ENCODE peak calls at places on chromosomes 13 and 19, in five cellular contexts. S, W, V, E and H are unnamed samples.

GRCh38 chr13:103539265-103539664 is 473.0 kb upstream of the SLC10A2 start:
- DNase-seq in S (peak; percentile 48), W (peak; percentile 84), V (no peak), E (no peak), H (no peak)

GRCh38 chr19:56069642-56070041 is 51.5 kb downstream of the ZNF787 start:
- DNase-seq in S (no peak), W (no peak), V (no peak), E (no peak), H (no peak)

GRCh38 chr13:27442071-27442647 is 8.2 kb downstream of the MTIF3 start:
- DNase-seq in S (no peak), W (no peak), V (no peak), E (no peak), H (peak; percentile 41)

GRCh38 chr19:48926909-48927308 is 6.6 kb upstream of the DHDH start:
- DNase-seq in S (no peak), W (no peak), V (peak; percentile 99), E (peak; percentile 84), H (peak; percentile 65)

GRCh38 chr19:9903341-9903740 is 33.0 kb downstream of the OLFM2 start:
- DNase-seq in S (no peak), W (no peak), V (no peak), E (no peak), H (no peak)

GRCh38 chr19:29876414-29876813 is 64.6 kb downstream of the CCNE1 start:
- DNase-seq in S (no peak), W (no peak), V (no peak), E (no peak), H (no peak)

GRCh38 chr19:46357846-46358583 is 11.1 kb downstream of the PPP5C start:
- DNase-seq in S (no peak), W (no peak), V (peak; percentile 36), E (no peak), H (peak; percentile 70)

GRCh38 chr13:101751488-101751887 is 299.0 kb downstream of the ITGBL1 start:
- DNase-seq in S (no peak), W (peak; percentile 78), V (peak; percentile 77), E (peak; percentile 85), H (peak; percentile 58)

GRCh38 chr13:97344250-97345175 is 89.5 kb upstream of the RAP2A start:
- DNase-seq in S (peak; percentile 32), W (peak; percentile 59), V (peak; percentile 61), E (peak; percentile 70), H (peak; percentile 71)

GRCh38 chr19:3178377-3178972 is at the start of gene S1PR4:
- DNase-seq in S (no peak), W (no peak), V (no peak), E (no peak), H (no peak)

GRCh38 chr19:31451686-31452325 is 102.6 kb upstream of the TSHZ3 start:
- DNase-seq in S (no peak), W (no peak), V (peak; percentile 44), E (no peak), H (peak; percentile 37)

GRCh38 chr13:97892717-97893116 is 60.8 kb upstream of the IPO5 start:
- DNase-seq in S (no peak), W (peak; percentile 10), V (peak; percentile 85), E (peak; percentile 84), H (peak; percentile 2)

GRCh38 chr13:110774051-110774450 is 60.6 kb downstream of the ING1 start:
- DNase-seq in S (no peak), W (no peak), V (no peak), E (no peak), H (peak; percentile 95)

GRCh38 chr13:37386276-37386675 is 212.3 kb downstream of the POSTN start:
- DNase-seq in S (no peak), W (no peak), V (peak; percentile 56), E (no peak), H (peak; percentile 38)

GRCh38 chr19:6730153-6730804 is 7.1 kb downstream of the GPR108 start:
- DNase-seq in S (no peak), W (peak; percentile 82), V (no peak), E (no peak), H (no peak)

GRCh38 chr13:27334774-27335490 is 64.3 kb downstream of the RASL11A start:
- DNase-seq in S (no peak), W (no peak), V (peak; percentile 90), E (peak; percentile 52), H (no peak)

GRCh38 chr19:55605207-55605636 is 225 bp upstream of the ZNF865 start:
- DNase-seq in S (peak; percentile 99), W (peak; percentile 98), V (peak; percentile 96), E (peak; percentile 98), H (peak; percentile 96)

GRCh38 chr13:107865643-107866006 is 349.7 kb downstream of the LIG4 start:
- DNase-seq in S (no peak), W (no peak), V (peak; percentile 50), E (peak; percentile 53), H (no peak)

GRCh38 chr19:10290876-10291553 is 1.3 kb downstream of the ICAM5 start:
- DNase-seq in S (no peak), W (peak; percentile 60), V (peak; percentile 54), E (peak; percentile 68), H (peak; percentile 51)

GRCh38 chr19:55606817-55607216 is 1.4 kb downstream of the ZNF865 start:
- DNase-seq in S (no peak), W (no peak), V (no peak), E (no peak), H (no peak)

GRCh38 chr13:72648513-72649065 is 78.8 kb downstream of the MZT1 start:
- DNase-seq in S (no peak), W (peak; percentile 62), V (no peak), E (peak; percentile 3), H (no peak)

GRCh38 chr13:44573790-44574465 is 2.2 kb downstream of the TSC22D1 start:
- DNase-seq in S (no peak), W (peak; percentile 78), V (peak; percentile 67), E (peak; percentile 50), H (peak; percentile 66)

GRCh38 chr19:49339364-49340068 is 4.3 kb downstream of the CD37 start:
- DNase-seq in S (peak; percentile 89), W (peak; percentile 98), V (peak; percentile 50), E (peak; percentile 70), H (peak; percentile 74)

GRCh38 chr13:25963681-25964080 is 88.1 kb downstream of the SHISA2 start:
- DNase-seq in S (no peak), W (no peak), V (no peak), E (peak; percentile 44), H (no peak)

GRCh38 chr13:44300895-44301638 is 72.6 kb upstream of the SERP2 start:
- DNase-seq in S (no peak), W (no peak), V (peak; percentile 87), E (peak; percentile 76), H (peak; percentile 75)

GRCh38 chr19:36246006-36246391 is 31.1 kb downstream of the ZNF146 start:
- DNase-seq in S (no peak), W (no peak), V (no peak), E (no peak), H (peak; percentile 36)

GRCh38 chr13:46936525-46936924 is 39.7 kb upstream of the HTR2A start:
- DNase-seq in S (no peak), W (no peak), V (no peak), E (no peak), H (no peak)

GRCh38 chr19:50486823-50487515 is 10.3 kb upstream of the GARIN5A start:
- DNase-seq in S (no peak), W (peak; percentile 95), V (peak; percentile 19), E (peak; percentile 23), H (peak; percentile 26)

GRCh38 chr19:37990362-37990761 is 83.4 kb downstream of the SIPA1L3 start:
- DNase-seq in S (no peak), W (peak; percentile 49), V (no peak), E (no peak), H (peak; percentile 73)

GRCh38 chr13:31755803-31756212 is 16.5 kb downstream of the RXFP2 start:
- DNase-seq in S (no peak), W (no peak), V (peak; percentile 87), E (peak; percentile 81), H (no peak)
- H3K4me3 ChIP-seq in S (no peak overlapping the region), W (no peak overlapping the region), V (no peak overlapping the region), E (no peak overlapping the region), H (no peak overlapping the region)

GRCh38 chr19:40598121-40598917 is 2.9 kb upstream of the LTBP4 start:
- DNase-seq in S (peak; percentile 92), W (peak; percentile 92), V (peak; percentile 87), E (peak; percentile 89), H (peak; percentile 85)
- H4K8ac ChIP-seq in S (no peak overlapping the region), W (no peak overlapping the region), V (peak overlapping the region; percentile 81), E (no peak overlapping the region), H (peak overlapping the region; percentile 58)

GRCh38 chr19:54153731-54154326 is 5.7 kb downstream of the LENG1 start:
- DNase-seq in S (no peak), W (no peak), V (no peak), E (no peak), H (no peak)

GRCh38 chr19:54156953-54157352 is 2.6 kb downstream of the LENG1 start:
- DNase-seq in S (no peak), W (no peak), V (no peak), E (no peak), H (no peak)

GRCh38 chr19:54156490-54156889 is 3.0 kb downstream of the LENG1 start:
- DNase-seq in S (no peak), W (no peak), V (no peak), E (no peak), H (no peak)

GRCh38 chr19:54154603-54155345 is 4.7 kb downstream of the LENG1 start:
- DNase-seq in S (no peak), W (no peak), V (no peak), E (no peak), H (no peak)

DNA sequence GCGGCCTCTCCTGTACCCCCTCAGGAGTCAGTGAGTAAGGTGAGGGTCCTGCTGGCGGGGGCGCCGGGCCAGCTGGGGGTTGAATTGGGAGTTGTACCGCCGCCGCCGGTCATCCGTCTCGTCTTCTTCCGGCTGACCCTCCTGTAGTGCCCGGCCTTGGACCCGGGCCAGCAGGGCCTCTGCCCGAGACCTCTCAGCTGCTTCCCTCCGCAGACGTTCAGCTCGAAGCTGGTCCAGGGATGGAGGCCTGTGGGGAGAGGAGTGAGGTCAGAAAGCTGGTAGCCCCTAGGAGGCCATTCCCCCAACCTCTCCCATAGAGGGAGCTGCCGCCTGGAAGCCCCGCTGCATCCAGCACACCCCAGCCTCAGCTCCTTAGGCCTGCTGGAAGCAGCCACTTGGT is 3.8 kb downstream of the LENG1 start:
- DNase-seq in S (no peak), W (peak; percentile 48), V (no peak), E (no peak), H (no peak)
- H3K4me3 ChIP-seq in S (no peak overlapping the region), W (no peak overlapping the region), V (no peak overlapping the region), E (no peak overlapping the region), H (no peak overlapping the region)

GRCh38 chr19:4987692-4988370 is 18.9 kb downstream of the KDM4B start:
- DNase-seq in S (no peak), W (no peak), V (peak; percentile 59), E (peak; percentile 73), H (no peak)

GRCh38 chr19:4987286-4987685 is 18.4 kb downstream of the KDM4B start:
- DNase-seq in S (no peak), W (peak; percentile 68), V (no peak), E (peak; percentile 38), H (no peak)

GRCh38 chr19:4986471-4986888 is 17.6 kb downstream of the KDM4B start:
- DNase-seq in S (no peak), W (no peak), V (no peak), E (no peak), H (no peak)

GRCh38 chr19:4990306-4990705 is 21.4 kb downstream of the KDM4B start:
- DNase-seq in S (no peak), W (no peak), V (no peak), E (no peak), H (peak; percentile 98)

GRCh38 chr19:4988770-4989251 is 19.9 kb downstream of the KDM4B start:
- DNase-seq in S (peak; percentile 21), W (peak; percentile 93), V (peak; percentile 88), E (peak; percentile 87), H (peak; percentile 36)
- H4K8ac ChIP-seq in S (no peak overlapping the region), W (no peak overlapping the region), V (peak overlapping the region; percentile 61), E (peak overlapping the region; percentile 77), H (peak overlapping the region; percentile 49)

GRCh38 chr19:44752816-44753618 is 4.5 kb downstream of the BCL3 start:
- DNase-seq in S (no peak), W (peak; percentile 82), V (peak; percentile 99), E (peak; percentile 98), H (peak; percentile 90)
- H3K4me3 ChIP-seq in S (peak overlapping the region; percentile 14), W (no peak overlapping the region), V (peak overlapping the region; percentile 38), E (no peak overlapping the region), H (no peak overlapping the region)